ENCODE peak calls at places on chromosomes 12 and 14, in six cellular contexts. E, V, W, B, T and S are unnamed samples.

GRCh38 chr14:102280376-102280962 is 24.5 kb downstream of the MOK start:
- DNase-seq in E (no peak), V (no peak), W (peak), B (no peak), T (peak), S (peak)

GRCh38 chr14:77128414-77128891 is 13.1 kb downstream of the ZDHHC22 start:
- DNase-seq in E (no peak), V (no peak), W (peak), B (no peak), T (peak), S (no peak)

GRCh38 chr12:114371250-114371649 is 34.7 kb downstream of the TBX5 start:
- DNase-seq in E (no peak), V (peak), W (no peak), B (no peak), T (no peak), S (no peak)

GRCh38 chr12:121300083-121300819 is 3.7 kb upstream of the CAMKK2 start:
- DNase-seq in E (peak), V (no peak), W (no peak), B (peak), T (no peak), S (no peak)

GRCh38 chr12:121637231-121637914 is 11.0 kb downstream of the ORAI1 start:
- DNase-seq in E (no peak), V (no peak), W (no peak), B (no peak), T (no peak), S (no peak)

GRCh38 chr14:36068777-36069534 is 107.6 kb downstream of the PTCSC3 start:
- DNase-seq in E (no peak), V (no peak), W (peak), B (no peak), T (peak), S (peak)

GRCh38 chr12:76069339-76069738 is 15.1 kb downstream of the NAP1L1 start:
- DNase-seq in E (no peak), V (no peak), W (no peak), B (no peak), T (no peak), S (no peak)

GRCh38 chr14:79986251-79986650 is 225.1 kb downstream of the DIO2 start:
- DNase-seq in E (no peak), V (no peak), W (no peak), B (no peak), T (no peak), S (no peak)

GRCh38 chr12:52316290-52316689 is 4.9 kb downstream of the KRT83 start:
- DNase-seq in E (no peak), V (no peak), W (no peak), B (no peak), T (no peak), S (no peak)

GRCh38 chr12:76065917-76066316 is 18.6 kb downstream of the NAP1L1 start:
- DNase-seq in E (no peak), V (no peak), W (no peak), B (no peak), T (no peak), S (no peak)

GRCh38 chr14:67513631-67514108 is 19.4 kb upstream of the PLEKHH1 start:
- DNase-seq in E (no peak), V (no peak), W (no peak), B (peak), T (no peak), S (no peak)

GRCh38 chr12:119822046-119822445 is 55.1 kb downstream of the CIT start:
- DNase-seq in E (no peak), V (no peak), W (no peak), B (no peak), T (no peak), S (no peak)

GRCh38 chr12:22971771-22972191 is 346.8 kb downstream of the ETNK1 start:
- DNase-seq in E (no peak), V (no peak), W (no peak), B (no peak), T (no peak), S (no peak)

GRCh38 chr12:95395706-95396105 is 78.2 kb upstream of the METAP2 start:
- DNase-seq in E (no peak), V (no peak), W (no peak), B (no peak), T (no peak), S (no peak)

GRCh38 chr12:112939761-112940357 is 1.6 kb downstream of the OAS3 start:
- DNase-seq in E (no peak), V (no peak), W (no peak), B (no peak), T (no peak), S (no peak)

GRCh38 chr12:131375972-131376345 is 334.9 kb upstream of the SFSWAP start:
- DNase-seq in E (no peak), V (no peak), W (no peak), B (no peak), T (no peak), S (no peak)

GRCh38 chr12:11822071-11822818 is 172.8 kb downstream of the ETV6 start:
- DNase-seq in E (peak), V (peak), W (no peak), B (no peak), T (peak), S (no peak)

DNA sequence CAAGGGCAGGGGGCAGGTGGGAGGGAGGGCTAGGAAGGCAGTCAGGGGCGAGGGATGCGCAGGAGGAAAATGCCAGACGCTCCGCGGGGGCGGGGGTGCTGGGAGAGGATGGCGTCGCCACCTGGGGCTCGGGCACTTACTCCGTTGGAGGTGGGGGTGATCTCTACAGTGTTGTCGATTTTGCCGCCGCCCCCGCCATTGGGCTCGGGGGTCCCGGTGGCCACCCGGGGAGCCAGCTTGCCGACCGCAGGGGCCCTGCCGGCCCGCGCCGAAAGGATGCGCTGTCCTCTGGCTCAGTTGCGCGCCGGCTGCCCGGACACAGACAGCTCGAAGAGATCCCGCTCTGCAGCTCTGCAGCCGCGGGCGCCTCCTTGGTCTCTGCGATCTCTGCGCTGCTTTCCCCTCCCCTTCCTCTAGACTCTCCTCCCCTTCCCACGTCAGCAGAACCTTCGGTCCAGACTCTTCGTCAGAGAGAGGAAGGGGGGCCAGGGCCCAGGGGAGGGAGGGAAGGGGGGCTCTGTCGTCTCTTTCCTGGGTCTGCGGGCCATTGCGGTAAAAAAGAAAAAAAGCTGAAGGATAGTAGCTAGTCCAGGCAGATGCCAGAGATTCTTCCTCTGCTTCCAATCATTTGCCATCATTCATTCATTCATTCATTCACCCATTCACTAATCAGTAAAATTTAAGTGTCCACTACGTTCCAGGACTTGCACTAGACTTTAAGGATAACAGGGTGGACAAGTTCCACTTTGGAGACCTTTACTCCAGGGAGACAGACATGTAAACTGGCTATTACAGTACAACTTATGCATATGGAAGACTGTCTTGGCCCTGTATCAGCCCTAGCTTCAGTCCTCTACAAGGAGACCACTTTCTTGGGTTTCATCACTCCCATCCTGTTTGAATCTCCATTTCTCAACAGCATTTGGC is at the start of gene SLC22A17:
- DNase-seq in E (peak), V (peak), W (peak), B (peak), T (peak), S (no peak)
- TF ChIP-seq EZH2 in E (peak), V (no peak), W (no peak), B (no peak), T (no peak), S (no peak)

GRCh38 chr12:100458191-100458590 is 15.5 kb upstream of the NR1H4 start:
- DNase-seq in E (no peak), V (no peak), W (no peak), B (no peak), T (no peak), S (no peak)

GRCh38 chr12:100450726-100451125 is 22.9 kb upstream of the NR1H4 start:
- DNase-seq in E (peak), V (no peak), W (no peak), B (no peak), T (peak), S (no peak)

GRCh38 chr12:100460702-100461101 is 13.0 kb upstream of the NR1H4 start:
- DNase-seq in E (no peak), V (peak), W (no peak), B (no peak), T (peak), S (no peak)

GRCh38 chr12:100453953-100454352 is 19.7 kb upstream of the NR1H4 start:
- DNase-seq in E (no peak), V (no peak), W (no peak), B (no peak), T (no peak), S (no peak)

DNA sequence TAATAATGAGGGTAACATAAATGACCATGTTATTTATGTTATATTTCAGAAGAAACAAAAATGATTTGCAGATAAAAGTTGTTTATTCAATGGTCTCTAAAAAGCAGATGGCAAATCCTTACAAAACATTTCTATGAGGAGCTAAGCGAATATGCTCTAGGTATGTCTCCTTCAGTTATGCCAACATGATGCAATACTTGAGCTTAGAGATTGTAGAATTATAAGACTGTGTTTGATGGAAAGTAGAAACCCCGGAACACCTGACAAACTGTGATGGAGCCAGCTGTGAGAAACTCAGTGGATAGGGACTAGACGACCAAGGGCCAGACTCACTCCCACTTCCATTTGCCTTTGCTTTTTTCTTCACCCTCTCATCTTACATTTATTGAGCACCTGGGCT is 17.8 kb upstream of the NR1H4 start:
- DNase-seq in E (no peak), V (no peak), W (no peak), B (no peak), T (no peak), S (no peak)
- TF ChIP-seq CTCF in E (no peak), V (no peak), W (no peak), B (no peak), T (no peak), S (no peak)

GRCh38 chr12:107847430-107847829 is 72.9 kb downstream of the ASCL4 start:
- DNase-seq in E (no peak), V (no peak), W (no peak), B (no peak), T (peak), S (no peak)

GRCh38 chr12:107843351-107844311 is 69.1 kb downstream of the ASCL4 start:
- DNase-seq in E (no peak), V (peak), W (no peak), B (peak), T (peak), S (no peak)

GRCh38 chr12:107844312-107844921 is 69.9 kb downstream of the ASCL4 start:
- DNase-seq in E (no peak), V (peak), W (no peak), B (peak), T (peak), S (no peak)

GRCh38 chr12:107845980-107846659 is 71.6 kb downstream of the ASCL4 start:
- DNase-seq in E (no peak), V (no peak), W (no peak), B (no peak), T (no peak), S (no peak)

GRCh38 chr12:107845226-107845979 is 70.9 kb downstream of the ASCL4 start:
- DNase-seq in E (no peak), V (peak), W (no peak), B (no peak), T (no peak), S (no peak)
- TF ChIP-seq EZH2 in E (no peak), V (peak), W (no peak), B (no peak), T (no peak), S (no peak)

DNA sequence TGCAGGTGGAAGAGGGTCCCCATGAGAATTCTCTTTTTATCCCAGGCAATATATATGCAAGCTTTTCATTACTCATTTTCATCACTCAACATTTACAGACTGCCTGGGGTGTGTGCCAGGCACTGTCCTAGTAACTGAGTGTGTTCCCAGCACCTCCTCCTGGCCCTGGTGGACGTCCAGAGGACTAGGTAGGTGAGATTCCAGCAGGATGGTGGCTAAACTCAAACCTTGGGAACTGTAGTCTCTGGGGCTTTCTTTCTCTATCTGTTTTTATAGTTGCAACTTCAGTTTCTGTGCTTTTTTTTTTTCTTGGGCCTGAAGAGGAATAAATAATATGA is 63.8 kb downstream of the SUSD6 start:
- DNase-seq in E (no peak), V (no peak), W (no peak), B (no peak), T (no peak), S (no peak)
- TF ChIP-seq CTCF in E (no peak), V (no peak), W (no peak), B (no peak), T (no peak), S (no peak)

DNA sequence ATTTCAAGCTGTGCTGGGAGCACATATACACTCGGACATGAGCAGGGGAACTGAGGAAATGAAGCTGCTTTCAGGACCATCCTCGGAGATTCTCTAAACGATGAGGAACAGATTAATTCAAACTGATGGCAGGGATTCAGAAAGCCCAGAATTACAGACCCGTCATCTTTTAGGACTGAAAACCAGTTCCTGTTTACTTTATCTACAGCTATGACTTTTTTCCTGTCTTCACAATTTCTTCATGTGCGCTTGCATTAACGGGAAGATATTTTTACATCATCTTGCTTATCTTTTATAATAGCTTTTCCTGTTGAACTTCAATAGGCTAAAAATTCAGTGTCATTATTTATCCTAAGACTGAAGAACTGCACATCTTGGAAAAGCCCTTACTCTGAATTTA is 6.2 kb upstream of the ABHD12B start:
- DNase-seq in E (peak), V (no peak), W (no peak), B (no peak), T (peak), S (no peak)
- TF ChIP-seq EZH2 in E (no peak), V (no peak), W (no peak), B (no peak), T (no peak), S (no peak)

DNA sequence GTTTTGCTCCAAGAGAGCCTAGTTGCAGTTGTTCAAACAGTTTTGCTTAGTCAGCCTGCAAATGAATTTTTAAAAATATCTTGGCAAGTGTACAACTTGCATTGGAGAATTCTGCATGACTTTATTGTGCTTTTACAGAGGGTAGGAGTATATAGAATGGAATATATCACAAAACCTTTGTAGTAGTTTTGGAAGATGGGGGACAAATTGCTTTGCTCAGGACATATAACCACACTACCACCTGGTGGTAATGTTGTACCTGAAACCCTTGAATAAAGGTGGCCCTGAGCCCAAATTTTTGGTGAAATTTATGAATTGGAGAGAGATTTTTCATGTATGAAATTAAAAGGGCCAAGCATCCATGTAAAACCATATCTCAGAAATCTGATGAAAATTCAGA is 645.2 kb downstream of the MED13L start:
- DNase-seq in E (no peak), V (no peak), W (peak), B (no peak), T (no peak), S (no peak)
- TF ChIP-seq CTCF in E (no peak), V (peak), W (peak), B (peak), T (no peak), S (peak)

GRCh38 chr14:78178071-78178470 is 7.9 kb downstream of the NRXN3 start:
- DNase-seq in E (no peak), V (no peak), W (no peak), B (no peak), T (no peak), S (no peak)
- TF ChIP-seq EZH2 in E (no peak), V (no peak), W (no peak), B (no peak), T (no peak), S (no peak)